ENCODE peak calls at places on chromosome 6, in six cellular contexts. S, R, K, O, D and V are unnamed samples.

GRCh38 chr6:2770171-2770570 is 5.0 kb downstream of the WRNIP1 start:
- DNase-seq in S (no peak), R (no peak), K (no peak), O (no peak), D (peak), V (no peak)

GRCh38 chr6:67606905-67607828 is 1027.9 kb upstream of the ADGRB3 start:
- DNase-seq in S (peak), R (no peak), K (no peak), O (no peak), D (no peak), V (no peak)

GRCh38 chr6:87029711-87030314 is 65.1 kb downstream of the CGA start:
- DNase-seq in S (peak), R (peak), K (no peak), O (no peak), D (peak), V (peak)

GRCh38 chr6:112882381-112882780 is 535.3 kb downstream of the RFPL4B start:
- DNase-seq in S (no peak), R (no peak), K (no peak), O (no peak), D (no peak), V (no peak)

GRCh38 chr6:87274660-87275273 is 47.6 kb upstream of the SMIM8 start:
- DNase-seq in S (peak), R (no peak), K (no peak), O (no peak), D (no peak), V (no peak)

GRCh38 chr6:12719017-12719416 is 2.5 kb downstream of the PHACTR1 start:
- DNase-seq in S (no peak), R (no peak), K (no peak), O (no peak), D (no peak), V (no peak)

GRCh38 chr6:129661478-129662405 is 48.2 kb downstream of the ARHGAP18 start:
- DNase-seq in S (no peak), R (peak), K (no peak), O (no peak), D (no peak), V (no peak)

GRCh38 chr6:43052842-43053544 is 658 bp downstream of the CUL7 start:
- DNase-seq in S (peak), R (no peak), K (no peak), O (no peak), D (no peak), V (no peak)

GRCh38 chr6:30684386-30685156 is 1.9 kb downstream of the PPP1R18 start:
- DNase-seq in S (peak), R (no peak), K (no peak), O (no peak), D (peak), V (no peak)

GRCh38 chr6:23329091-23329490 is 759.7 kb downstream of the HDGFL1 start:
- DNase-seq in S (no peak), R (no peak), K (no peak), O (no peak), D (no peak), V (no peak)

GRCh38 chr6:107154131-107154906 is 39.0 kb upstream of the BEND3 start:
- DNase-seq in S (no peak), R (peak), K (no peak), O (no peak), D (peak), V (no peak)

GRCh38 chr6:4446982-4447381 is 311.6 kb upstream of the ECI2 start:
- DNase-seq in S (peak), R (no peak), K (no peak), O (no peak), D (no peak), V (no peak)

GRCh38 chr6:132401120-132401940 is at the start of gene MOXD1:
- DNase-seq in S (peak), R (no peak), K (peak), O (no peak), D (peak), V (no peak)

GRCh38 chr6:56699066-56699654 is 56.5 kb upstream of the DST start:
- DNase-seq in S (peak), R (peak), K (no peak), O (no peak), D (no peak), V (no peak)

GRCh38 chr6:118324081-118324480 is 224.0 kb upstream of the PLN start:
- DNase-seq in S (no peak), R (no peak), K (no peak), O (no peak), D (no peak), V (no peak)

GRCh38 chr6:136464874-136465273 is 85.3 kb downstream of the MAP7 start:
- DNase-seq in S (no peak), R (no peak), K (no peak), O (no peak), D (no peak), V (no peak)

GRCh38 chr6:137070303-137070702 is 25.5 kb upstream of the IL20RA start:
- DNase-seq in S (no peak), R (no peak), K (no peak), O (no peak), D (no peak), V (no peak)

GRCh38 chr6:48744948-48745347 is 634.0 kb upstream of the PTCHD4 start:
- DNase-seq in S (peak), R (no peak), K (no peak), O (no peak), D (no peak), V (no peak)

GRCh38 chr6:2218866-2219265 is 26.5 kb downstream of the GMDS start:
- DNase-seq in S (no peak), R (no peak), K (no peak), O (no peak), D (no peak), V (no peak)

GRCh38 chr6:41568585-41569384 is 22.6 kb downstream of the FOXP4 start:
- DNase-seq in S (peak), R (peak), K (no peak), O (no peak), D (no peak), V (no peak)

GRCh38 chr6:164035912-164036485 is 621.5 kb downstream of the QKI start:
- DNase-seq in S (no peak), R (no peak), K (no peak), O (no peak), D (no peak), V (no peak)

GRCh38 chr6:130997061-130997753 is 65.8 kb downstream of the EPB41L2 start:
- DNase-seq in S (peak), R (no peak), K (no peak), O (no peak), D (no peak), V (no peak)

GRCh38 chr6:71028877-71029252 is 72.0 kb upstream of the B3GAT2 start:
- DNase-seq in S (no peak), R (no peak), K (no peak), O (no peak), D (no peak), V (no peak)

GRCh38 chr6:56986611-56987010 is 31.7 kb downstream of the BEND6 start:
- DNase-seq in S (no peak), R (no peak), K (no peak), O (no peak), D (no peak), V (no peak)

GRCh38 chr6:29529956-29530355 is 29.6 kb downstream of the UBD start:
- DNase-seq in S (no peak), R (no peak), K (peak), O (no peak), D (no peak), V (no peak)

GRCh38 chr6:36616888-36617521 is 22.8 kb downstream of the SRSF3 start:
- DNase-seq in S (no peak), R (no peak), K (no peak), O (no peak), D (no peak), V (peak)

GRCh38 chr6:31070711-31071197 is 41.6 kb downstream of the C6orf15 start:
- DNase-seq in S (peak), R (peak), K (peak), O (no peak), D (no peak), V (peak)

GRCh38 chr6:46781478-46782378 is 11.5 kb upstream of the MEP1A start:
- DNase-seq in S (peak), R (peak), K (no peak), O (no peak), D (peak), V (peak)

GRCh38 chr6:15065603-15066002 is 180.3 kb upstream of the JARID2 start:
- DNase-seq in S (peak), R (no peak), K (no peak), O (no peak), D (no peak), V (no peak)

GRCh38 chr6:79797912-79798311 is 149.4 kb downstream of the ELOVL4 start:
- DNase-seq in S (no peak), R (no peak), K (no peak), O (no peak), D (no peak), V (no peak)

GRCh38 chr6:137471497-137471896 is 22.7 kb downstream of the OLIG3 start:
- DNase-seq in S (no peak), R (no peak), K (no peak), O (no peak), D (no peak), V (no peak)

GRCh38 chr6:107690864-107691661 is 133.1 kb downstream of the SCML4 start:
- DNase-seq in S (peak), R (no peak), K (no peak), O (no peak), D (no peak), V (no peak)

GRCh38 chr6:132456700-132457143 is 55.4 kb upstream of the MOXD1 start:
- DNase-seq in S (no peak), R (no peak), K (no peak), O (peak), D (no peak), V (no peak)

GRCh38 chr6:90194371-90194841 is 102.2 kb downstream of the BACH2 start:
- DNase-seq in S (peak), R (no peak), K (no peak), O (no peak), D (no peak), V (no peak)

GRCh38 chr6:32932132-32932868 is 8.5 kb downstream of the HLA-DMB start:
- DNase-seq in S (peak), R (no peak), K (no peak), O (no peak), D (no peak), V (no peak)

GRCh38 chr6:23969344-23969743 is 156.7 kb upstream of the NRSN1 start:
- DNase-seq in S (no peak), R (no peak), K (no peak), O (no peak), D (no peak), V (no peak)

GRCh38 chr6:7631466-7631865 is 41.5 kb downstream of the SNRNP48 start:
- DNase-seq in S (no peak), R (no peak), K (no peak), O (no peak), D (no peak), V (no peak)

GRCh38 chr6:79868098-79868722 is 79.1 kb downstream of the ELOVL4 start:
- DNase-seq in S (peak), R (peak), K (peak), O (peak), D (peak), V (peak)

GRCh38 chr6:38438097-38438496 is 201.6 kb downstream of the BTBD9 start:
- DNase-seq in S (no peak), R (no peak), K (no peak), O (no peak), D (no peak), V (no peak)

GRCh38 chr6:38445912-38446311 is 193.8 kb downstream of the BTBD9 start:
- DNase-seq in S (peak), R (no peak), K (no peak), O (no peak), D (no peak), V (no peak)

GRCh38 chr6:38445321-38445720 is 194.4 kb downstream of the BTBD9 start:
- DNase-seq in S (peak), R (no peak), K (no peak), O (no peak), D (no peak), V (no peak)

GRCh38 chr6:38443750-38444149 is 196.0 kb downstream of the BTBD9 start:
- DNase-seq in S (no peak), R (no peak), K (no peak), O (no peak), D (no peak), V (no peak)

DNA sequence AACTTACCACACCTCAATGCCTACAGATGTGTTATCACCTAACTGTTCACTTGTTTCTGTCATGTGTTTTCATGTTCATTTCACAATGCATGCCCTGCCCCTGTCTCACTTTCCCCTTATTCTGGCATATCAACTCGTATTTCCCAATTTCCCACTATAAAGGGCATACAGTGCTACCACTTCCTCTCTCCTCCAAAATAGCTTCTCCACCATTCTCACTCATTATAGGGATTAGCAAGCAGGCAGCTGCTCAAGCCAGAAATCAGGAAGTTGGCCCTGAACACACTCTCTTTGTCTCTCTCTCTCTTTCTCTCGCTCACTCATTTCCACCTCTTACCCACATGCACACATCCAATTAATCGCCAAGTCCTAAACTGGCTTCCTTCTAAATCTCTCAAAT is 196.4 kb downstream of the BTBD9 start:
- DNase-seq in S (no peak), R (no peak), K (no peak), O (no peak), D (no peak), V (no peak)
- TF ChIP-seq CEBPB in S (no peak), R (no peak), K (no peak), O (no peak), D (no peak), V (no peak)

DNA sequence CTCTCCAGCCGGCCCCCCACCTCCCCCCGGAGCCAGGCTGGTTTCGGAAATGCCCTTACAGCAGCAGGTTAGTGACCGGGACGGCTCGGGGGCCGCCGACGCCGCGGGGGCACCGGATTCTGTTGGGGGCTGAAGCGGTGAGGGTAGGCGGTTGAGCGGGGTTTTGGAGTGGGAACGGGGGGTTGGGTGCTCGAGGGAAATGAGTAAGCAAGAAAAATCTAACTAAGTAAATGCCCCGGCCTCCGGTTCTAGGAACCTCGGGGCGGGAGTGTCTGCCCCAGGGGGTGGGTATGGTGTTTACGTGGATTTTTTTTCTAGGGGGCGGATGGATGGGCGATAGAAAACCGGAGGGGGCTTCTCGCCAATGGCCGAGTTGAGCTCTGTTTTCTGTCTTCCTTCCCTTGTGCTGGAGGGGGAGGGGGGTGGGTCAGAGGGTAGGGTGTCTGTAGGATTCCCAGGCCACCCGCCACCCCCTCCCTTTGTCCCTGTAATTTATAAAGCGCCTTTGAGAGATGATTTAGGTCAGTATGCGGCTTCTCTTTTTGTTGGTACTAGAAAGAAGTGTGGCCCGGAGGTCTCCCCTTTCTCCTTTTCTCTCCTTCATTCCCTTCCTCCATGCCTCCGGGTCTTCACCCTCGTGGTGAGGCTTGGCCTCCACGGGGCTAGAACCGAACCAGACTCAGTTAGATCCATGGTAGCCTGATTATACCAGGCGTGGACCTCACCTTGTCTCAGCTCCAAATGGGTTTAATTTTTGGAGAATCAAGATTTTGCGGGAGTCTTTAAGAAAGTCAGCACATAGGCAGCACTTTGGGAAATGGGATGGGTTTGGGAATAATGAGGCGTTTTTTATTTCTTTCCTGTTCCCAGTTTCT is 2.3 kb downstream of the E2F3 start:
- DNase-seq in S (peak), R (peak), K (peak), O (no peak), D (peak), V (peak)
- TF ChIP-seq POLR2A in S (peak), R (no peak), K (peak), O (no peak), D (peak), V (no peak)

GRCh38 chr6:38640216-38640909 is 634 bp upstream of the BTBD9 start:
- DNase-seq in S (no peak), R (no peak), K (no peak), O (peak), D (no peak), V (no peak)

GRCh38 chr6:38638941-38639497 is 710 bp downstream of the BTBD9 start:
- DNase-seq in S (peak), R (peak), K (no peak), O (no peak), D (no peak), V (peak)

GRCh38 chr6:38637756-38638155 is 2.0 kb downstream of the BTBD9 start:
- DNase-seq in S (no peak), R (no peak), K (no peak), O (no peak), D (no peak), V (no peak)

GRCh38 chr6:38636027-38636426 is 3.7 kb downstream of the BTBD9 start:
- DNase-seq in S (no peak), R (no peak), K (no peak), O (no peak), D (no peak), V (no peak)

GRCh38 chr6:38639498-38640215 is at the start of gene BTBD9:
- DNase-seq in S (peak), R (peak), K (peak), O (peak), D (peak), V (peak)
- H3K9ac ChIP-seq in S (peak), R (peak), K (peak), O (peak), D (peak), V (peak)

GRCh38 chr6:160337991-160338390 is 10.2 kb upstream of the SLC22A3 start:
- DNase-seq in S (no peak), R (no peak), K (no peak), O (no peak), D (no peak), V (no peak)
- TF ChIP-seq CEBPB in S (no peak), R (no peak), K (no peak), O (no peak), D (no peak), V (no peak)

DNA sequence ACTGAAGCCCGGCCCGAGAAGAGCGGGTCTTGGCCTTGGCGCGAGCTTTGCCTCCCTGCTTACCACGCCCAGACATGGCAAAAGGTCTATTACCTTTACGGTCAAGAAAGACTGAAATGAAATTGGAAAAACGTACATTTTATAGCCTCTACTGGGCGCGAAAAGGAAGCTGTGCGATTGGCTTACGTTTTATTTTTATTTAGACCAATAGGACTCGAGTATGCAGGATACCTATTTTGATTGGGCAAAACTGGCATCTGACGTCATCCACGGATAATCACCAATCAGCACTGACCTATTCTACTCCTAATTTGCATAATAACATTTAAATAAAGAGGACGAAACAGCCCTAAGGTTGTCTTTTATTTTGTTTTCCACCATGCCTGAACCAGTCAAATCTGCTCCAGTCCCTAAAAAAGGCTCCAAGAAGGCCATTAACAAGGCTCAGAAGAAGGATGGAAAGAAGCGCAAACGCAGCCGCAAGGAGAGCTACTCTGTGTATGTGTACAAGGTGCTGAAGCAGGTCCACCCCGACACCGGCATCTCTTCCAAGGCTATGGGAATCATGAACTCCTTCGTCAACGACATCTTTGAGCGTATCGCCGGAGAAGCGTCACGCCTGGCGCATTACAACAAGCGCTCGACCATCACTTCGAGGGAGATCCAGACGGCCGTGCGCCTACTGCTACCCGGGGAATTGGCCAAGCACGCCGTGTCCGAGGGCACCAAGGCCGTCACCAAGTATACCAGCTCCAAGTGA is 97.4 kb downstream of the OR2B2 start:
- DNase-seq in S (peak), R (peak), K (peak), O (peak), D (no peak), V (peak)
- TF ChIP-seq POLR2A in S (peak), R (peak), K (peak), O (peak), D (no peak), V (peak)

GRCh38 chr6:114140416-114140815 is 169.5 kb upstream of the HDAC2 start:
- DNase-seq in S (peak), R (no peak), K (no peak), O (no peak), D (no peak), V (no peak)

GRCh38 chr6:114138577-114139248 is 167.8 kb upstream of the HDAC2 start:
- DNase-seq in S (no peak), R (no peak), K (no peak), O (no peak), D (no peak), V (no peak)

GRCh38 chr6:114133816-114134215 is 162.9 kb upstream of the HDAC2 start:
- DNase-seq in S (no peak), R (no peak), K (no peak), O (no peak), D (no peak), V (no peak)

GRCh38 chr6:114131943-114132342 is 161.0 kb upstream of the HDAC2 start:
- DNase-seq in S (no peak), R (no peak), K (no peak), O (no peak), D (no peak), V (no peak)

GRCh38 chr6:114135348-114136002 is 164.5 kb upstream of the HDAC2 start:
- DNase-seq in S (no peak), R (no peak), K (no peak), O (no peak), D (no peak), V (no peak)
- H3K9ac ChIP-seq in S (no peak), R (no peak), K (no peak), O (no peak), D (no peak), V (no peak)